ENCODE peak calls at places on chromosomes 5 and 9, in five cellular contexts. E, M, Y, O and L are unnamed samples.
A peak's percentile ranks its signal among the peaks of the same experiment; 100 is the strongest.

GRCh38 chr9:123395276-123396006 is 39.4 kb downstream of the CRB2 start:
- DNase-seq in E (no peak), M (no peak), Y (no peak), O (no peak), L (no peak)

GRCh38 chr5:6082685-6083084 is 295.7 kb downstream of the MED10 start:
- DNase-seq in E (no peak), M (no peak), Y (no peak), O (no peak), L (no peak)

GRCh38 chr9:128553695-128554094 is 1.3 kb downstream of the SPTAN1 start:
- DNase-seq in E (no peak), M (no peak), Y (no peak), O (no peak), L (peak; percentile 77)

GRCh38 chr9:13586726-13587392 is 307.4 kb upstream of the MPDZ start:
- DNase-seq in E (no peak), M (no peak), Y (no peak), O (no peak), L (no peak)

GRCh38 chr9:89309608-89310485 is 1.1 kb upstream of the CKS2 start:
- DNase-seq in E (no peak), M (no peak), Y (no peak), O (no peak), L (peak; percentile 21)

GRCh38 chr9:92668746-92669526 is 995 bp downstream of the IPPK start:
- DNase-seq in E (no peak), M (peak; percentile 66), Y (peak; percentile 24), O (no peak), L (peak; percentile 63)

GRCh38 chr5:139657363-139658321 is 9.5 kb downstream of the CXXC5 start:
- DNase-seq in E (no peak), M (no peak), Y (no peak), O (no peak), L (no peak)

GRCh38 chr5:59038169-59039002 is 455.5 kb downstream of the RAB3C start:
- DNase-seq in E (no peak), M (no peak), Y (no peak), O (no peak), L (peak; percentile 61)

GRCh38 chr5:117295941-117296340 is 721.3 kb upstream of the SEMA6A start:
- DNase-seq in E (no peak), M (no peak), Y (no peak), O (no peak), L (no peak)

GRCh38 chr9:89319015-89319905 is 960 bp downstream of the SECISBP2 start:
- DNase-seq in E (no peak), M (no peak), Y (no peak), O (no peak), L (no peak)

GRCh38 chr5:142846402-142846801 is 76.2 kb downstream of the ARHGAP26 start:
- DNase-seq in E (no peak), M (no peak), Y (no peak), O (no peak), L (no peak)

GRCh38 chr5:155416765-155417164 is 403.2 kb downstream of the KIF4B start:
- DNase-seq in E (no peak), M (no peak), Y (no peak), O (no peak), L (no peak)